ENCODE peak calls at places on chromosomes 6 and 20, in four cellular contexts. H is ovary, F is tibial nerve, C is HepG2. J is an unnamed sample.
A peak's percentile ranks its signal among the peaks of the same experiment; 100 is the strongest.

GRCh38 chr6:72363844-72364740 is 257.8 kb upstream of the KCNQ5 start:
- DNase-seq in F (peak; percentile 19), H (peak; percentile 16), C (no peak), J (no peak)

GRCh38 chr20:11849270-11849920 is 68.3 kb upstream of the BTBD3 start:
- DNase-seq in F (no peak), C (no peak), H (no peak), J (no peak)

GRCh38 chr20:57391439-57392129 is 388 bp downstream of the RBM38 start:
- DNase-seq in H (peak; percentile 51), F (no peak), C (no peak), J (peak; percentile 71)

GRCh38 chr6:16344756-16345155 is 106.4 kb downstream of the GMPR start:
- DNase-seq in H (no peak), C (no peak), F (no peak), J (no peak)

GRCh38 chr6:45021652-45022051 is 306.5 kb upstream of the RUNX2 start:
- DNase-seq in C (no peak), F (no peak), H (no peak), J (no peak)

GRCh38 chr6:54698974-54699373 is 147.6 kb upstream of the FAM83B start:
- DNase-seq in C (no peak), F (no peak), H (no peak), J (no peak)

GRCh38 chr6:137638926-137639706 is 144.9 kb upstream of the OLIG3 start:
- DNase-seq in C (no peak), H (no peak), F (no peak), J (no peak)

GRCh38 chr20:61279621-61280150 is 27.6 kb downstream of the CDH4 start:
- DNase-seq in H (no peak), F (no peak), C (no peak), J (no peak)

GRCh38 chr6:150534514-150534913 is 65.2 kb upstream of the PLEKHG1 start:
- DNase-seq in H (no peak), C (no peak), F (no peak), J (no peak)

GRCh38 chr20:11271319-11271718 is 597.5 kb upstream of the JAG1 start:
- DNase-seq in C (peak; percentile 30), H (no peak), F (no peak), J (no peak)

GRCh38 chr6:158068893-158069799 is 87.5 kb downstream of the SYNJ2 start:
- DNase-seq in F (no peak), C (no peak), H (no peak), J (peak; percentile 61)

GRCh38 chr6:41704656-41705328 is 30.6 kb downstream of the TFEB start:
- DNase-seq in F (no peak), H (no peak), C (no peak), J (no peak)

GRCh38 chr6:7239590-7239948 is 73.4 kb downstream of the SSR1 start:
- DNase-seq in C (peak; percentile 82), F (no peak), H (no peak), J (no peak)

GRCh38 chr6:170292778-170293164 is 1.9 kb upstream of the DLL1 start:
- DNase-seq in F (no peak), C (no peak), H (no peak), J (peak; percentile 57)

GRCh38 chr6:45423111-45423900 is 45.6 kb upstream of the SUPT3H start:
- DNase-seq in C (no peak), H (peak; percentile 38), F (no peak), J (peak; percentile 73)

GRCh38 chr6:35583893-35584688 is 71.4 kb upstream of the TULP1 start:
- DNase-seq in H (peak; percentile 83), C (peak; percentile 78), F (peak; percentile 77), J (peak; percentile 89)

GRCh38 chr6:111779031-111779430 is 94.2 kb downstream of the FYN start:
- DNase-seq in C (no peak), H (no peak), F (no peak), J (no peak)

GRCh38 chr20:24770628-24771556 is 178.2 kb upstream of the CST7 start:
- DNase-seq in C (no peak), F (no peak), H (peak; percentile 9), J (no peak)

GRCh38 chr6:73728548-73729205 is 32.7 kb downstream of the CD109 start:
- DNase-seq in H (no peak), C (no peak), F (no peak), J (no peak)

GRCh38 chr6:27966044-27966443 is 9.0 kb downstream of the OR2B6 start:
- DNase-seq in H (no peak), F (no peak), C (no peak), J (no peak)

GRCh38 chr6:81937296-81937937 is 184.9 kb upstream of the TENT5A start:
- DNase-seq in H (no peak), C (peak; percentile 37), F (no peak), J (no peak)

GRCh38 chr6:74939309-74939708 is 266.5 kb downstream of the COL12A1 start:
- DNase-seq in F (no peak), H (no peak), C (no peak), J (no peak)

GRCh38 chr6:3813150-3813780 is 35.9 kb upstream of the FAM50B start:
- DNase-seq in H (peak; percentile 56), F (no peak), C (peak; percentile 33), J (peak; percentile 75)

GRCh38 chr20:63552481-63553249 is 1.3 kb upstream of the FNDC11 start:
- DNase-seq in F (no peak), H (no peak), C (no peak), J (no peak)

GRCh38 chr6:108242721-108243120 is 18.1 kb downstream of the SNX3 start:
- DNase-seq in C (no peak), H (no peak), F (no peak), J (no peak)

GRCh38 chr6:97294451-97294850 is 11.4 kb upstream of the MMS22L start:
- DNase-seq in H (no peak), C (no peak), F (no peak), J (no peak)

GRCh38 chr6:157023958-157024357 is 246.8 kb downstream of the ARID1B start:
- DNase-seq in C (no peak), F (no peak), H (no peak), J (no peak)

GRCh38 chr20:51711426-51711825 is 56.8 kb downstream of the ATP9A start:
- DNase-seq in C (no peak), H (no peak), F (no peak), J (no peak)

GRCh38 chr6:36340341-36340670 is 3.6 kb upstream of the BNIP5 start:
- DNase-seq in H (no peak), C (no peak), F (no peak), J (no peak)

GRCh38 chr20:31992086-31992485 is 18.2 kb upstream of the CCM2L start:
- DNase-seq in H (no peak), F (no peak), C (no peak), J (no peak)

GRCh38 chr6:89853068-89853467 is 23.4 kb downstream of the CASP8AP2 start:
- DNase-seq in H (no peak), C (no peak), F (no peak), J (no peak)

GRCh38 chr6:17725083-17725482 is 18.4 kb upstream of the NUP153 start:
- DNase-seq in H (peak; percentile 34), C (peak; percentile 82), F (no peak), J (peak; percentile 71)

GRCh38 chr6:89711801-89712200 is 73.3 kb upstream of the LYRM2 start:
- DNase-seq in C (no peak), H (no peak), F (no peak), J (no peak)

GRCh38 chr20:35173576-35174192 is 1.8 kb downstream of the PROCR start:
- DNase-seq in H (no peak), C (no peak), F (no peak), J (no peak)

GRCh38 chr20:17794400-17794799 is 94.6 kb downstream of the BANF2 start:
- DNase-seq in H (no peak), F (no peak), C (no peak), J (no peak)

GRCh38 chr6:121190122-121190521 is 144.2 kb downstream of the TBC1D32 start:
- DNase-seq in H (no peak), C (no peak), F (no peak), J (no peak)

GRCh38 chr6:107153061-107153460 is 37.7 kb upstream of the BEND3 start:
- DNase-seq in H (no peak), C (no peak), F (no peak), J (no peak)

GRCh38 chr6:107152633-107153032 is 37.3 kb upstream of the BEND3 start:
- DNase-seq in H (no peak), C (peak; percentile 87), F (no peak), J (no peak)

GRCh38 chr6:107154131-107154906 is 39.0 kb upstream of the BEND3 start:
- DNase-seq in H (no peak), C (peak; percentile 33), F (no peak), J (no peak)
- TF ChIP-seq EP300 in H (no peak), C (no peak), F (no peak), J (no peak)

GRCh38 chr6:28976677-28977076 is 28.4 kb downstream of the ZNF311 start:
- DNase-seq in C (no peak), H (no peak), F (no peak), J (no peak)
- H3K4me3 ChIP-seq in C (no peak overlapping the region), H (no peak overlapping the region), F (no peak overlapping the region), J (no peak overlapping the region)

GRCh38 chr6:1670711-1671462 is 61.2 kb downstream of the FOXC1 start:
- DNase-seq in H (no peak), C (no peak), F (no peak), J (no peak)
- TF ChIP-seq CTCF in H (no peak), C (no peak), F (no peak), J (no peak)

GRCh38 chr20:43670423-43670822 is 3.5 kb downstream of the MYBL2 start:
- DNase-seq in H (no peak), F (no peak), C (no peak), J (no peak)
- TF ChIP-seq EP300 in H (no peak), F (no peak), C (no peak), J (no peak)

GRCh38 chr6:132084811-132085509 is 133.8 kb upstream of the CCN2 start:
- DNase-seq in F (no peak), C (no peak), H (no peak), J (no peak)
- H3K4me3 ChIP-seq in F (no peak overlapping the region), C (peak overlapping the region; percentile 30), H (peak overlapping the region; percentile 4), J (no peak overlapping the region)

J was measured in sigmoid colon.